ENCODE peak calls at places on chromosome 12, in five cellular contexts. F is uterus, R is Kasumi-1, I is RWPE1, C is kidney. D is an unnamed sample.

GRCh38 chr12:113056631-113057488 is at the start of gene DTX1:
- DNase-seq in R (no peak), F (no peak), I (no peak), C (peak), D (no peak)

GRCh38 chr12:16076553-16076952 is 165.4 kb downstream of the DERA start:
- DNase-seq in F (no peak), I (peak), C (no peak), R (peak), D (peak)

GRCh38 chr12:51827925-51828818 is 20.3 kb downstream of the FIGNL2 start:
- DNase-seq in F (no peak), I (peak), R (no peak), C (no peak), D (peak)

GRCh38 chr12:30134229-30134628 is 350.5 kb upstream of the TMTC1 start:
- DNase-seq in I (no peak), R (no peak), C (no peak), F (no peak), D (no peak)

GRCh38 chr12:26523708-26524150 is 309.3 kb downstream of the ITPR2 start:
- DNase-seq in R (no peak), I (peak), C (peak), F (peak), D (peak)

GRCh38 chr12:24307153-24307552 is 357.7 kb upstream of the SOX5 start:
- DNase-seq in I (no peak), R (no peak), C (no peak), F (no peak), D (peak)

GRCh38 chr12:50050410-50051280 is 6.8 kb upstream of the ASIC1 start:
- DNase-seq in R (peak), F (peak), I (no peak), C (peak), D (no peak)

GRCh38 chr12:131923260-131923659 is 5.8 kb upstream of the PUS1 start:
- DNase-seq in F (no peak), C (no peak), R (no peak), I (no peak), D (no peak)

GRCh38 chr12:1282670-1283361 is 291.8 kb downstream of the ERC1 start:
- DNase-seq in I (no peak), R (no peak), C (no peak), F (peak), D (no peak)

GRCh38 chr12:102960766-102961487 is 3.5 kb downstream of the ASCL1 start:
- DNase-seq in C (no peak), F (no peak), R (no peak), I (no peak), D (no peak)

GRCh38 chr12:93776581-93777018 is 99.4 kb downstream of the CRADD start:
- DNase-seq in R (no peak), I (no peak), F (no peak), C (no peak), D (peak)

GRCh38 chr12:42696424-42697149 is 107.0 kb upstream of the PRICKLE1 start:
- DNase-seq in R (peak), C (peak), F (peak), I (no peak), D (no peak)

GRCh38 chr12:92140919-92141536 is 4.6 kb downstream of the BTG1 start:
- DNase-seq in C (no peak), I (no peak), F (no peak), R (no peak), D (no peak)

GRCh38 chr12:104805186-104805585 is 152.9 kb downstream of the SLC41A2 start:
- DNase-seq in C (no peak), F (no peak), I (peak), R (no peak), D (peak)

GRCh38 chr12:51056242-51056641 is 8.1 kb downstream of the LETMD1 start:
- DNase-seq in F (no peak), I (peak), C (no peak), R (no peak), D (peak)

GRCh38 chr12:48180424-48180823 is 3.0 kb upstream of the CCDC184 start:
- DNase-seq in R (no peak), F (no peak), C (no peak), I (no peak), D (no peak)

GRCh38 chr12:108446766-108447165 is 68.3 kb upstream of the FICD start:
- DNase-seq in F (peak), R (no peak), I (peak), C (no peak), D (peak)

GRCh38 chr12:52210925-52211650 is 19.3 kb upstream of the KRT80 start:
- DNase-seq in F (peak), C (peak), R (no peak), I (no peak), D (no peak)

GRCh38 chr12:6056406-6057211 is 67.9 kb downstream of the VWF start:
- DNase-seq in F (no peak), I (no peak), R (no peak), C (no peak), D (no peak)

GRCh38 chr12:107091381-107091780 is 2.0 kb downstream of the CRY1 start:
- DNase-seq in C (no peak), F (peak), R (no peak), I (peak), D (peak)

GRCh38 chr12:30202521-30203259 is 418.9 kb upstream of the TMTC1 start:
- DNase-seq in C (no peak), I (no peak), R (no peak), F (no peak), D (no peak)

GRCh38 chr12:7832059-7832696 is 40.5 kb downstream of the SLC2A14 start:
- DNase-seq in R (peak), F (no peak), I (peak), C (no peak), D (peak)

GRCh38 chr12:46446645-46447044 is 74.1 kb upstream of the SLC38A2 start:
- DNase-seq in F (no peak), I (no peak), R (no peak), C (no peak), D (no peak)

GRCh38 chr12:112107728-112108447 is 695 bp downstream of the NAA25 start:
- DNase-seq in I (no peak), F (no peak), R (peak), C (no peak), D (no peak)

GRCh38 chr12:124684496-124684895 is 117.1 kb upstream of the NCOR2 start:
- DNase-seq in C (peak), F (peak), R (no peak), I (no peak), D (no peak)

GRCh38 chr12:51326762-51327439 is 2.9 kb upstream of the BIN2 start:
- DNase-seq in C (no peak), R (peak), I (no peak), F (no peak), D (no peak)

GRCh38 chr12:56007892-56008471 is 10.9 kb downstream of the SUOX start:
- DNase-seq in F (no peak), C (no peak), I (peak), R (peak), D (no peak)

GRCh38 chr12:80269953-80270552 is 170.7 kb downstream of the OTOGL start:
- DNase-seq in I (peak), R (peak), C (no peak), F (no peak), D (no peak)

GRCh38 chr12:42426733-42427132 is 100.8 kb downstream of the PPHLN1 start:
- DNase-seq in R (peak), F (no peak), C (no peak), I (peak), D (peak)

D was measured in foreskin keratinocyte.